ENCODE peak calls at places on chromosomes 12 and 14, in four cellular contexts. One of them, this sample, is unnamed.

GRCh38 chr12:39319180-39319579 is 123.7 kb downstream of the KIF21A start:
- DNase-seq in cardiac fibroblast: no peak
- DNase-seq in cardiac muscle cell: no peak
- DNase-seq in tibial nerve: no peak
- DNase-seq in this sample: no peak

GRCh38 chr12:29640589-29641345 is 143.0 kb downstream of the TMTC1 start:
- DNase-seq in cardiac fibroblast: peak
- DNase-seq in cardiac muscle cell: peak
- DNase-seq in tibial nerve: no peak
- DNase-seq in this sample: peak

GRCh38 chr14:28766505-28767238 is at the start of gene FOXG1:
- DNase-seq in cardiac fibroblast: no peak
- DNase-seq in cardiac muscle cell: peak
- DNase-seq in tibial nerve: no peak
- DNase-seq in this sample: peak

GRCh38 chr14:103878180-103878579 is 30.8 kb upstream of the PPP1R13B start:
- DNase-seq in cardiac fibroblast: no peak
- DNase-seq in cardiac muscle cell: no peak
- DNase-seq in tibial nerve: no peak
- DNase-seq in this sample: no peak

GRCh38 chr14:21711360-21711961 is 37.8 kb upstream of the OR4E1 start:
- DNase-seq in cardiac fibroblast: peak
- DNase-seq in cardiac muscle cell: peak
- DNase-seq in tibial nerve: no peak
- DNase-seq in this sample: peak

GRCh38 chr14:99737956-99738667 is 54.0 kb downstream of the CYP46A1 start:
- DNase-seq in cardiac fibroblast: no peak
- DNase-seq in cardiac muscle cell: no peak
- DNase-seq in tibial nerve: no peak
- DNase-seq in this sample: no peak

GRCh38 chr14:105899071-105899641 is 372.8 kb downstream of the TMEM121 start:
- DNase-seq in cardiac fibroblast: no peak
- DNase-seq in cardiac muscle cell: no peak
- DNase-seq in tibial nerve: no peak
- DNase-seq in this sample: no peak

GRCh38 chr14:94890755-94891154 is 120.8 kb upstream of the GSC start:
- DNase-seq in cardiac fibroblast: no peak
- DNase-seq in cardiac muscle cell: no peak
- DNase-seq in tibial nerve: no peak
- DNase-seq in this sample: no peak

GRCh38 chr14:54564799-54565235 is 2.1 kb upstream of the SAMD4A start:
- DNase-seq in cardiac fibroblast: peak
- DNase-seq in cardiac muscle cell: peak
- DNase-seq in tibial nerve: no peak
- DNase-seq in this sample: peak

GRCh38 chr12:1047898-1048660 is 57.1 kb downstream of the ERC1 start:
- DNase-seq in cardiac fibroblast: no peak
- DNase-seq in cardiac muscle cell: no peak
- DNase-seq in tibial nerve: no peak
- DNase-seq in this sample: peak

GRCh38 chr12:78388461-78388860 is 476.1 kb upstream of the SYT1 start:
- DNase-seq in cardiac fibroblast: no peak
- DNase-seq in cardiac muscle cell: no peak
- DNase-seq in tibial nerve: no peak
- DNase-seq in this sample: no peak

GRCh38 chr12:74689071-74689655 is 151.5 kb downstream of the ATXN7L3B start:
- DNase-seq in cardiac fibroblast: peak
- DNase-seq in cardiac muscle cell: peak
- DNase-seq in tibial nerve: no peak
- DNase-seq in this sample: peak

GRCh38 chr12:49974677-49975369 is 2.1 kb downstream of the AQP6 start:
- DNase-seq in cardiac fibroblast: no peak
- DNase-seq in cardiac muscle cell: no peak
- DNase-seq in tibial nerve: no peak
- DNase-seq in this sample: peak

GRCh38 chr14:93965287-93965821 is 11.0 kb downstream of the ASB2 start:
- DNase-seq in cardiac fibroblast: peak
- DNase-seq in cardiac muscle cell: peak
- DNase-seq in tibial nerve: no peak
- DNase-seq in this sample: peak

GRCh38 chr12:108638141-108638823 is 4.6 kb upstream of the SELPLG start:
- DNase-seq in cardiac fibroblast: no peak
- DNase-seq in cardiac muscle cell: peak
- DNase-seq in tibial nerve: no peak
- DNase-seq in this sample: no peak

GRCh38 chr12:112795582-112795981 is 4.0 kb downstream of the RPH3A start:
- DNase-seq in cardiac fibroblast: no peak
- DNase-seq in cardiac muscle cell: no peak
- DNase-seq in tibial nerve: no peak
- DNase-seq in this sample: no peak

GRCh38 chr12:74119811-74120362 is 417.7 kb upstream of the ATXN7L3B start:
- DNase-seq in cardiac fibroblast: no peak
- DNase-seq in cardiac muscle cell: no peak
- DNase-seq in tibial nerve: no peak
- DNase-seq in this sample: no peak

GRCh38 chr14:65045011-65045410 is 57.3 kb downstream of the MAX start:
- DNase-seq in cardiac fibroblast: no peak
- DNase-seq in cardiac muscle cell: no peak
- DNase-seq in tibial nerve: no peak
- DNase-seq in this sample: no peak

GRCh38 chr12:67433393-67434175 is 164.4 kb downstream of the CAND1 start:
- DNase-seq in cardiac fibroblast: peak
- DNase-seq in cardiac muscle cell: no peak
- DNase-seq in tibial nerve: no peak
- DNase-seq in this sample: peak

GRCh38 chr12:34126239-34126641 is 103.9 kb downstream of the ALG10 start:
- DNase-seq in cardiac fibroblast: no peak
- DNase-seq in cardiac muscle cell: no peak
- DNase-seq in tibial nerve: no peak
- DNase-seq in this sample: no peak

GRCh38 chr12:50992814-50993213 is 33.4 kb downstream of the SLC11A2 start:
- DNase-seq in cardiac fibroblast: no peak
- DNase-seq in cardiac muscle cell: peak
- DNase-seq in tibial nerve: peak
- DNase-seq in this sample: no peak

GRCh38 chr12:132033627-132034026 is 83.9 kb downstream of the EP400 start:
- DNase-seq in cardiac fibroblast: no peak
- DNase-seq in cardiac muscle cell: no peak
- DNase-seq in tibial nerve: no peak
- DNase-seq in this sample: no peak

GRCh38 chr12:91381309-91381804 is 198.7 kb upstream of the DCN start:
- DNase-seq in cardiac fibroblast: peak
- DNase-seq in cardiac muscle cell: peak
- DNase-seq in tibial nerve: no peak
- DNase-seq in this sample: peak

GRCh38 chr12:100716949-100717732 is 77.4 kb upstream of the ANO4 start:
- DNase-seq in cardiac fibroblast: peak
- DNase-seq in cardiac muscle cell: peak
- DNase-seq in tibial nerve: no peak
- DNase-seq in this sample: no peak

GRCh38 chr12:1832801-1833595 is 12.6 kb downstream of the LRTM2 start:
- DNase-seq in cardiac fibroblast: no peak
- DNase-seq in cardiac muscle cell: no peak
- DNase-seq in tibial nerve: no peak
- DNase-seq in this sample: no peak

GRCh38 chr14:26841920-26842741 is 244.3 kb upstream of the NOVA1 start:
- DNase-seq in cardiac fibroblast: peak
- DNase-seq in cardiac muscle cell: peak
- DNase-seq in tibial nerve: peak
- DNase-seq in this sample: peak

GRCh38 chr14:91354979-91355685 is 62.5 kb downstream of the CCDC88C start:
- DNase-seq in cardiac fibroblast: no peak
- DNase-seq in cardiac muscle cell: no peak
- DNase-seq in tibial nerve: no peak
- DNase-seq in this sample: no peak
- TF ChIP-seq CTCF in cardiac fibroblast: peak
- TF ChIP-seq CTCF in cardiac muscle cell: peak
- TF ChIP-seq CTCF in tibial nerve: peak
- TF ChIP-seq CTCF in this sample: peak

GRCh38 chr12:120571299-120571698 is 9.9 kb downstream of the POP5 start:
- DNase-seq in cardiac fibroblast: peak
- DNase-seq in cardiac muscle cell: peak
- DNase-seq in tibial nerve: no peak
- DNase-seq in this sample: peak
- TF ChIP-seq CTCF in cardiac fibroblast: no peak
- TF ChIP-seq CTCF in cardiac muscle cell: no peak
- TF ChIP-seq CTCF in tibial nerve: no peak
- TF ChIP-seq CTCF in this sample: no peak

GRCh38 chr12:45762185-45763110 is 32.9 kb downstream of the ARID2 start:
- DNase-seq in cardiac fibroblast: peak
- DNase-seq in cardiac muscle cell: peak
- DNase-seq in tibial nerve: no peak
- DNase-seq in this sample: peak
- TF ChIP-seq CTCF in cardiac fibroblast: peak
- TF ChIP-seq CTCF in cardiac muscle cell: peak
- TF ChIP-seq CTCF in tibial nerve: peak
- TF ChIP-seq CTCF in this sample: peak

DNA sequence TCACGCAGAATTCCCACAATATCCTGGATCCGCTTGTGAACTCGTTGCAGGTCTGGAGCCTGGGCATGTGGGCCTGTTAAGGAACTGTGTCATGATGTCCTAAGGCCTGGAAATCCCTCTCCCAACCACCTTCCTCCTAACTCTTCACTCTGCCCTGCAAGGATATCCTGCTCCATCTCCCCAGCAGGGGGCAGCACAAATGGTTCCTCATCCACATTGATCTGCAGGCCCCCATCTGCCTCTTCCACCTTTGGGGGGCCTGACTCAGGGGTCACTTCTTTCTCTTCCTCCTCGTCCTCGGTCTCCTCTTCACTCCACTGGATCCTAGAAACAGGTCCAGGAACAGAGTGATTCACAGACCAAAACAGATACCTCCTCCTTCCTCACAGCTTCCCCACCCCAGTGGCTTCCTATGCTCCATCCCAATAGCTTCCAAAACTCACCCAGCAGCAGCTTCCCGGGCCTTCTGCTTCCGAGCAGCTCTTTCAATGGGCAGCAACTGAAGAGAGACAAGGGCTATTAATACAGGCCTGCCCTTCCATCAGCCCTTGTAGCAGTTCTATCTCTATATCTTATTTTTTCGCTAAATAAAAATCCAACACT is 4.5 kb downstream of the NOP2 start:
- DNase-seq in cardiac fibroblast: peak
- DNase-seq in cardiac muscle cell: peak
- DNase-seq in tibial nerve: no peak
- DNase-seq in this sample: peak
- TF ChIP-seq CTCF in cardiac fibroblast: peak
- TF ChIP-seq CTCF in cardiac muscle cell: peak
- TF ChIP-seq CTCF in tibial nerve: peak
- TF ChIP-seq CTCF in this sample: peak

DNA sequence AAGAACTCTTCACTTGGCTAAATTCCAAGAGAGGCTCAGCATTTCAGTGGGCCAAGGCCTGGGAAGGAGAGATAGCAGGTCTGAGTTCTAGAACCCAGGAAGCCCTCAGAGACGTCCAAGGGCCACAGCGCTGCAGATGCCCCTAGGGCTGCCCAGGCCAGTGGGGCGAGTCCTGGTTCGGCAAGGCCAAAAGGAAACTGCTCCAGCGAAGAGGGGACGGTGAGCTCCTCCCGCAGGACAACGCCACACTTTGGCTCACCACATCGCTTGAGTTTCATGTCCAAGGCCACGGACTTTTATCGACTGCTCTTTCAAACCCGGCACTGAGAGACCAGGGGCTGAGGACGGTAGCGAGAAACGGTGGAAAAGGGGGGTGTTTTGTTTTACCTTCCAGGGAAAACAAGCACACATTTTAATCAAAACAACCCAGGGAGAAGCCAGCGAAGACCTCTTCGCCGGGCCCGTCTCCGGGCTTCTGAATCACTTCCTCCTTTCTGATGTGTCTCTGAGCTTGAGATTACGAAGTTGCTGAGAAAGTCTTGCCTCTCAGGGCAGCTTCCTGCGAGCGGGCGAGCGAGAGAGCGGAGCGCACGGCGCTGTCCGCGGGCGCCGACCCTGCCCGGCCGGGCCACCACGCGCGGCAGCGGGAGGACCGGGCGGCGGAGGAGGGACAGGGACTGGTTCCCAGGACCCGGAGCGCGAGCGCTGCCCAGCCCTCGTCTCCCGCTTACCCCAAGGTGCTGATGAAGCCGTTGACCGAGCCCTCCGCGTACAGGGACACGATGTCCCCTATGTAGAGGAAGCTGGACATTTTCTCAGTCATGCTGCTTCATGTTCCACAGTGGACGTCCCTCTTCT is 806 bp downstream of the ITPR2 start:
- DNase-seq in cardiac fibroblast: peak
- DNase-seq in cardiac muscle cell: peak
- DNase-seq in tibial nerve: peak
- DNase-seq in this sample: peak
- TF ChIP-seq CTCF in cardiac fibroblast: no peak
- TF ChIP-seq CTCF in cardiac muscle cell: no peak
- TF ChIP-seq CTCF in tibial nerve: no peak
- TF ChIP-seq CTCF in this sample: peak

GRCh38 chr12:53061404-53062010 is 11.6 kb downstream of the TNS2 start:
- DNase-seq in cardiac fibroblast: no peak
- DNase-seq in cardiac muscle cell: peak
- DNase-seq in tibial nerve: peak
- DNase-seq in this sample: no peak
- TF ChIP-seq CTCF in cardiac fibroblast: peak
- TF ChIP-seq CTCF in cardiac muscle cell: peak
- TF ChIP-seq CTCF in tibial nerve: no peak
- TF ChIP-seq CTCF in this sample: peak

GRCh38 chr14:38208825-38209562 is 1.3 kb downstream of the SSTR1 start:
- DNase-seq in cardiac fibroblast: peak
- DNase-seq in cardiac muscle cell: peak
- DNase-seq in tibial nerve: no peak
- DNase-seq in this sample: peak
- TF ChIP-seq CTCF in cardiac fibroblast: peak
- TF ChIP-seq CTCF in cardiac muscle cell: peak
- TF ChIP-seq CTCF in tibial nerve: no peak
- TF ChIP-seq CTCF in this sample: peak